ENCODE peak calls at places on chromosomes 3 and 15, in seven cellular contexts. O is stomach, T is GM06990, F is heart left ventricle, A is pancreas, Y is mammary epithelial cell, G is A549. Z is an unnamed sample.

GRCh38 chr3:125556314-125556713 is 36.3 kb upstream of the SNX4 start:
- DNase-seq in O (no peak), T (no peak), F (no peak), A (no peak), Y (no peak), G (no peak), Z (no peak)

GRCh38 chr3:189637755-189638154 is 6.6 kb downstream of the TP63 start:
- DNase-seq in O (no peak), T (no peak), F (no peak), A (no peak), Y (no peak), G (no peak), Z (no peak)

GRCh38 chr15:82624008-82624407 is 23.2 kb downstream of the CPEB1 start:
- DNase-seq in O (no peak), T (no peak), F (no peak), A (no peak), Y (peak; percentile 31), G (no peak), Z (no peak)

GRCh38 chr3:186133980-186134379 is 25.1 kb upstream of the ETV5 start:
- DNase-seq in O (no peak), T (no peak), F (no peak), A (no peak), Y (no peak), G (no peak), Z (no peak)

GRCh38 chr15:48644498-48644826 is 1.0 kb downstream of the FBN1 start:
- DNase-seq in O (no peak), T (no peak), F (peak; percentile 33), A (no peak), Y (no peak), G (no peak), Z (no peak)

GRCh38 chr3:13289771-13290285 is 130.3 kb downstream of the NUP210 start:
- DNase-seq in O (no peak), T (no peak), F (no peak), A (no peak), Y (no peak), G (no peak), Z (no peak)

GRCh38 chr15:77840962-77841361 is 208.2 kb upstream of the LINGO1 start:
- DNase-seq in O (no peak), T (no peak), F (no peak), A (no peak), Y (peak; percentile 85), G (peak; percentile 56), Z (no peak)

GRCh38 chr3:19547665-19548464 is 386.2 kb downstream of the EFHB start:
- DNase-seq in O (no peak), T (no peak), F (no peak), A (no peak), Y (no peak), G (no peak), Z (no peak)

GRCh38 chr3:16286672-16287604 is 21.9 kb downstream of the OXNAD1 start:
- DNase-seq in O (no peak), T (no peak), F (no peak), A (no peak), Y (no peak), G (no peak), Z (no peak)

GRCh38 chr3:51982838-51983577 is at the start of gene ACY1:
- DNase-seq in O (peak; percentile 92), T (peak; percentile 92), F (peak; percentile 91), A (peak; percentile 79), Y (peak; percentile 92), G (peak; percentile 81), Z (peak; percentile 76)

GRCh38 chr3:78645628-78646310 is 1122.0 kb downstream of the ROBO1 start:
- DNase-seq in O (no peak), T (no peak), F (no peak), A (no peak), Y (peak; percentile 61), G (peak; percentile 18), Z (peak; percentile 19)

GRCh38 chr15:81297147-81297572 is 26.8 kb downstream of the STARD5 start:
- DNase-seq in O (no peak), T (no peak), F (no peak), A (no peak), Y (peak; percentile 93), G (no peak), Z (no peak)

GRCh38 chr15:90680371-90680935 is 36.7 kb upstream of the BLM start:
- DNase-seq in O (no peak), T (no peak), F (no peak), A (no peak), Y (peak; percentile 93), G (no peak), Z (no peak)

GRCh38 chr3:102024270-102024904 is 175.1 kb downstream of the NFKBIZ start:
- DNase-seq in O (no peak), T (no peak), F (no peak), A (no peak), Y (peak; percentile 34), G (no peak), Z (no peak)

GRCh38 chr3:97864-98263 is 98.7 kb upstream of the CHL1 start:
- DNase-seq in O (no peak), T (no peak), F (no peak), A (no peak), Y (no peak), G (no peak), Z (no peak)

GRCh38 chr3:11570251-11570650 is 73.5 kb downstream of the VGLL4 start:
- DNase-seq in O (no peak), T (no peak), F (no peak), A (no peak), Y (no peak), G (no peak), Z (no peak)

GRCh38 chr15:41967506-41968206 is 4.7 kb downstream of the EHD4 start:
- DNase-seq in O (peak; percentile 27), T (peak; percentile 57), F (peak; percentile 45), A (peak; percentile 37), Y (no peak), G (no peak), Z (no peak)

GRCh38 chr15:74392902-74393301 is 25.5 kb upstream of the CYP11A1 start:
- DNase-seq in O (no peak), T (peak; percentile 1), F (no peak), A (no peak), Y (no peak), G (no peak), Z (no peak)

GRCh38 chr15:74391604-74392401 is 24.4 kb upstream of the CYP11A1 start:
- DNase-seq in O (no peak), T (no peak), F (no peak), A (no peak), Y (no peak), G (no peak), Z (no peak)

GRCh38 chr15:74389115-74390048 is 21.9 kb upstream of the CYP11A1 start:
- DNase-seq in O (no peak), T (no peak), F (no peak), A (no peak), Y (no peak), G (no peak), Z (no peak)

GRCh38 chr15:74392402-74392876 is 25.0 kb upstream of the CYP11A1 start:
- DNase-seq in O (no peak), T (peak; percentile 22), F (no peak), A (no peak), Y (no peak), G (no peak), Z (no peak)

DNA sequence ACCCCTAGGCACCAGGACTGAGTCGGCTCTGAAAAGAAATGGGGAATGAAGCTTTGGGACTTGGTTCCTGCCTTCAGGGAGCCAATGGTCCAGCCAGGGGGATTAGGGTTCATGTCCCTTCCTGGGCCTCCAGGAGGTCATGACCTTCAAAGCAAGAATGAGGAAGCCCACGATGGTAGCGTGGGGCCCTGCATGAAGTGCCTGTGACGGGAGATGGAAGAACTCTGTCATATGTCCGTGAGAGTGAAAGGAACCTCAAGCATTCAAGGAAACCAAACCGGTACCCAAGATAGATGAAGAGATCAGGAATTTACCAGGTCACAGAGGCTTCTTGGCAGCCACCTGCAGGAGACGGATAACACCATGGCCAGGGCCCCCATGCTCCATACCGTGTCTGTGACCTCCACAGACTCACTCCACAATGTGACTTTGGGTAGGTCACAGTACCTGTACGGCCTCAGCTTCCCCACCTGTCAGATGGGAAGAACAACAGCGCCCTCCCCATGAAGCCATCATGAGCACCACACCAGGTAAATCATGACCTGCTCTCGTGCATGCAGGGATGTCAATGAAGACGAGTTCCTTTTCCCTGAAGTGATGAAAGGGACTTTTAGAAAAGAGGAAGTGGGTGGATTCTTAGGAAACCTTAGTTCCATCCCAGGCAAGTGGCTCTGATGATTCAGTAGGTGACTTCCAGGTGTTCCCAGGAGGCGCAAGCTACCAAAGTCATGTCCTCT is 23.3 kb upstream of the CYP11A1 start:
- DNase-seq in O (no peak), T (no peak), F (no peak), A (no peak), Y (no peak), G (no peak), Z (no peak)
- TF ChIP-seq CTCF in O (no peak), T (no peak), F (no peak), A (no peak), Y (no peak), G (no peak), Z (no peak)

GRCh38 chr3:157077565-157077991 is 82.4 kb downstream of the CCNL1 start:
- DNase-seq in O (peak; percentile 4), T (no peak), F (no peak), A (no peak), Y (no peak), G (no peak), Z (no peak)
- TF ChIP-seq CTCF in O (no peak), T (no peak), F (no peak), A (no peak), Y (no peak), G (no peak), Z (no peak)

DNA sequence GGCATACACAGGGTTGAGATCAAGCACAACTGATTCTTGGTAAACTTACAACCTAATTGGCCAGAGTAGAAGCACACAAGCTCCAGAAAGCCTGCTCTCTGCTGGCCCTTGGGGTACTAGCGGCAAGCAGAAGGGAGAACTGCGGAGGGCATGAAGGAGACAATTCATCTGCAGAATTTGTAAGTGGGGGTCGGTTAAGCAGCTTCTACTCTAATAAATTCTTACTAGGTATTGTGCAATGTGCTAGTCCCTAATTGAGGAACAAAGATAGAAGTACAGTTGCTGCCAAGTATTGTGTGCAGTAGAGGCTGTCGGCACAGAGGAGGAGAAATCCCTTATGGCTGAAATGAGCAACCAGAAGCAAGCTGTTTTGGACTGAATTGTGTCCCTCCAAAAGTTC is 91.2 kb upstream of the VEPH1 start:
- DNase-seq in O (no peak), T (no peak), F (no peak), A (no peak), Y (no peak), G (no peak), Z (no peak)
- TF ChIP-seq CTCF in O (no peak), T (no peak), F (no peak), A (no peak), Y (no peak), G (no peak), Z (no peak)

DNA sequence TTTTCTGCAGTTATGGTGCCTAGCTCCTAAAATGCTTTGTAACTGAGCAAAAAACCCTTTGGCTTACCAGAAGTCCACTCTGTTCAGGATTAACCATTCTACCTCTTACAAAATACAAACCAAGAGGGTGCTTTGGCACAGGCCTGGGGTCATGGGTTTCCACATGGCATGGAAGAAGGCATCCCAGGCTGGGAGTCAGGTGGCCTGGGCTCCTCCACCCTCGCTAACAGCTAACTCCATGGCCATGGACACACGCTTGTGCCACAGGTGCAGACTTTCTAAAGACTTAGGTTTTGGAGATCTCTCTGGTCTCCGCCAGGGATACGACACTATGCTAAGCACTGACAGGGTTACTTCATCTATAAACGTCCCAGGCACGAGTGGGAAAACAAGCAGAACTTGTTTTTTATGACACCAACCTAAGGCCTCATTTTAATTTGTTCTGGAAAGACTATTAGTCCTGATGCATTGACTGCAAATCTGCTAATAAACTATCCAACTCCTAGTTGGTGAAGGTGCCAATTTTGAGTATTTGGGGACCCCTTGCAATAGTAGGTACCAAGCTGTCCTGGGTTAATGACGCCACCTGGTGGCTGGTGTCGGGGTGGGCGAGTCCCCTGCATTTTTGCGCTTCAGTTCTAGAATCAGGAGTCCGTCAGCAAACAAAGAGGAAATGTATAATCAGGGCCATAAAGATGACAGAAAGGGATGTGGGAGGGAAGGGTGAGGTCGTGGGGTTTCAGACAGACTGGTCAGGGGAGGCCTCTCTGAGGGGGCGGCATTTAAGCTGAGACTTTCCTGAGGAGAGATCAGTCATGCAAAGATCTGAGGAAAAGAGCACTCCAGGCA is 10.3 kb upstream of the ALDH1A3 start:
- DNase-seq in O (no peak), T (no peak), F (no peak), A (no peak), Y (no peak), G (no peak), Z (no peak)
- TF ChIP-seq CTCF in O (no peak), T (peak; percentile 35), F (no peak), A (no peak), Y (peak; percentile 49), G (peak; percentile 28), Z (peak; percentile 66)

Z was measured in neural crest cell.